ENCODE peak calls at places on chromosomes 13 and 19, in eight cellular contexts. V is A549, O is NB4, L is body of pancreas, T is ovary, Q is adrenal gland, J is IMR-90, F is gastrocnemius medialis. X is an unnamed sample.

GRCh38 chr13:39616087-39616694 is 13.2 kb upstream of the LHFPL6 start:
- DNase-seq in V (peak; percentile 54), O (peak; percentile 83), L (peak; percentile 54), T (peak; percentile 29), Q (peak; percentile 55), J (peak; percentile 68), F (peak; percentile 22), X (peak; percentile 72)

GRCh38 chr19:55590621-55591020 is 8.7 kb downstream of the FIZ1 start:
- DNase-seq in V (peak; percentile 56), O (peak; percentile 25), L (no peak), T (no peak), Q (no peak), J (no peak), F (no peak), X (peak; percentile 68)

GRCh38 chr13:44277459-44277858 is 96.2 kb upstream of the SERP2 start:
- DNase-seq in V (no peak), O (no peak), L (no peak), T (no peak), Q (no peak), J (no peak), F (no peak), X (no peak)

GRCh38 chr13:105774739-105775460 is 760.6 kb downstream of the EFNB2 start:
- DNase-seq in V (peak; percentile 58), O (no peak), L (peak; percentile 24), T (no peak), Q (no peak), J (peak; percentile 2), F (no peak), X (no peak)

GRCh38 chr13:67763984-67764383 is 533.8 kb upstream of the PCDH9 start:
- DNase-seq in V (no peak), O (no peak), L (no peak), T (no peak), Q (no peak), J (no peak), F (no peak), X (no peak)

GRCh38 chr13:20828540-20829364 is 55.0 kb upstream of the EEF1AKMT1 start:
- DNase-seq in V (peak; percentile 40), O (peak; percentile 65), L (peak; percentile 23), T (no peak), Q (peak; percentile 32), J (peak; percentile 64), F (no peak), X (peak; percentile 79)

GRCh38 chr13:108283110-108283509 is 13.6 kb downstream of the TNFSF13B start:
- DNase-seq in V (no peak), O (no peak), L (no peak), T (no peak), Q (no peak), J (peak; percentile 17), F (no peak), X (no peak)

GRCh38 chr13:113848020-113848419 is 15.9 kb downstream of the GAS6 start:
- DNase-seq in V (no peak), O (no peak), L (peak; percentile 0), T (peak; percentile 3), Q (no peak), J (no peak), F (no peak), X (no peak)

GRCh38 chr19:52398091-52398461 is 427 bp downstream of the ZNF528 start:
- DNase-seq in V (no peak), O (no peak), L (peak; percentile 2), T (peak; percentile 8), Q (peak; percentile 26), J (peak; percentile 1), F (no peak), X (peak; percentile 29)

GRCh38 chr19:58154287-58154678 is 3.7 kb upstream of the ZNF329 start:
- DNase-seq in V (no peak), O (peak; percentile 2), L (peak; percentile 42), T (peak; percentile 53), Q (peak; percentile 69), J (peak; percentile 24), F (no peak), X (peak; percentile 30)

GRCh38 chr13:75771818-75772217 is 135.7 kb downstream of the LMO7 start:
- DNase-seq in V (peak; percentile 61), O (no peak), L (no peak), T (no peak), Q (no peak), J (peak; percentile 91), F (no peak), X (no peak)

GRCh38 chr13:19742651-19743050 is 40.1 kb downstream of the PSPC1 start:
- DNase-seq in V (no peak), O (no peak), L (no peak), T (no peak), Q (no peak), J (no peak), F (no peak), X (no peak)

GRCh38 chr13:35764359-35765015 is 288.0 kb upstream of the MAB21L1 start:
- DNase-seq in V (no peak), O (no peak), L (no peak), T (no peak), Q (no peak), J (no peak), F (no peak), X (no peak)

GRCh38 chr13:66312312-66313087 is 917.6 kb downstream of the PCDH9 start:
- DNase-seq in V (peak; percentile 91), O (no peak), L (peak; percentile 47), T (no peak), Q (peak; percentile 1), J (peak; percentile 80), F (peak; percentile 14), X (no peak)

GRCh38 chr13:58340895-58341294 is 709.4 kb downstream of the PCDH17 start:
- DNase-seq in V (no peak), O (no peak), L (no peak), T (no peak), Q (no peak), J (no peak), F (no peak), X (no peak)

GRCh38 chr13:52846567-52847321 is 1.7 kb downstream of the PCDH8 start:
- DNase-seq in V (no peak), O (no peak), L (peak; percentile 68), T (no peak), Q (peak; percentile 64), J (peak; percentile 2), F (no peak), X (peak; percentile 68)

DNA sequence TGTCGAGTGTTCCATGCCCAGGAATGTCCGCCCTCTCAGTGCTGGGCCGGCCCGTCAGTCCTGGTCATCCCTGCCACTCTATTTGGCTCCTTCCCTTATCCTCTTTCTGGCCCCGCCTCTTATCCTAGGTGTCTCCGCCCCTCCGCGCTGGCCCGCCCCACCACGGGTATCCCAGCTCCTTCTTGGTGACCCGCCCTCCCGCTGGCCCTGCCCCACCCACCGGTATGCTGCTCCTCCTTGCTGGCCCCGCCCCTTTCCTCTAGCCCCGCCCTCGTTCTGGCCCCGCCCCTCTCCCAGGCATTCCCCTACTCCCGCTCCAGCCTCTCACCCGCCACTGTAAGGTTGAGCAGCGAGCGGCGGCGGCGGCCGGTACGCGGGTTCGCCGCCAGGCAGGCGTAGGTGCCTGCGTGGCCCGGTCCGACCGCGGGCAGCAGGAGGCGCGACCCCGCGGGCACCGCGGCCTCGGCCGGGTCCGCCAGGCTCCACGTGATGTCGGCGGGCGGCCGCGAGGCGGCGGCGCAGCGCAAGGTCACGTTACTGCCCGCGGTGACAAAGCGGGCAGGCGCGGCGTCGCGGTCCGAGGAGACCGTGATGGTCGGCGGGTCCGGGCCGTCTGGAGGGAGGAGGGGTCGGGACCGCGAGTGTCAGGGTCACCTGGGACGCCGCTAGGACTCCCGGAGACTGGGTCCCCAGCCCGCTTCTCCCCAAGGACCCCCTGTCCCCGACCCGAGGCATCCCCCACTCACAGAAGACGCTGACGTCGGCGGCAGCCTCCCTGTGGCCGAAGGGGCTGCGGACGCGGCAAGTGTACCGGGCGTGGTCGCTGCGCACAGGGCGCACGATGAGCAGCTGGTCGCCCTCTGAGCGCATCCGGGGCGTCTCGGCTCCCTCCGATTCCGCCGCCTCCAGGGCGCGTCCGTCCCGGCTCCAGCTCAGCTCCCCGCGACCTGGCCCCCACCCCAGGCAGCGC is 2.0 kb downstream of the VSIG10L start:
- DNase-seq in V (peak; percentile 99), O (peak; percentile 94), L (peak; percentile 98), T (peak; percentile 99), Q (peak; percentile 99), J (peak; percentile 95), F (peak; percentile 94), X (peak; percentile 98)
- TF ChIP-seq POLR2A in V (peak; percentile 93), O (no peak), L (no peak), T (peak; percentile 86), Q (peak; percentile 71), J (peak; percentile 79), F (peak; percentile 65), X (peak; percentile 39)

DNA sequence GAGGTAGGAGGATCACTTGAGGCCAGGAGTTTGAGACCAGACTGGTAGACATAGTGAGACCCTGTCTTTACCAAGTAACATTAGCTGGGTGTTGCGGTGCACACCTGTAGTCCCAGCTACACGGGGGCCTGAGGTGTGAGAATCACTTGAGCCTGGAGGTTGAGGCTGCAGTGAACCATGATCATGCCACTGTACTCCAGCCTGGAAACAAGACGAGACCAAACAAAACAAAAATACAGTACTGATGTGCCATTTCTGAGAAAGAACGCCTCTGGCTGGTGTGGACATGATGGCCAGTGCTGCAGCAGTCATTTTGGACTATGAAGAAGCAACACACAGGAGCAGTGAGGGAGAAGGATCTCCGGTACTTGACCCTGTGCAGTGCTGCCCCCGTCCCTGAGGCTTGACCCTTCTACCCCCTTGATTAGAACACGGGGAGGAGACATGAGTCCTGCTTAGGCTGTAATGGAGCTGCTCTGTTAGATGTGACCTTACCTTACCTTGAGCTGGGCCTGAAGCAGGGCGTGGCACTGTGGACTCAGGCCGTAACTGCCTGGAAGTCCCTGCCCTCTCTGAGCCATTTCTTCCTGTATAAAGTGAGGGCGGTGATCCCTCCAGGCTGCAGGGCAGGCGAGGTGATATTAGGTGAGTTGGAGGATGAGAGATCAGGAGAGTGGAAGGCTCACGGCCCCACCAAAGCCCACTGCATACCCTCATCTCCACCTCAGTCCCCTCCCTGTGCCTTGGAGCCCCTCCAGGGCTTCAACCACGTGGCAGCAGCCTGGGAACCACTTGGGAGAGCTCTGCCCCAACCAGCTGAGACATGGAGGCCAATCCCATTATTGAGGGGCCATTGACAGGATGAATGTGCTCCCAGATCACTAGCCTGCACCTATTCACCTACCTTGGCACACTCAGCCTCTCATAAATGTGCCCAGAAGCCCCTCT is 5.9 kb downstream of the RPL18A start:
- DNase-seq in V (peak; percentile 67), O (peak; percentile 54), L (no peak), T (no peak), Q (no peak), J (no peak), F (no peak), X (no peak)
- TF ChIP-seq POLR2A in V (no peak), O (no peak), L (no peak), T (no peak), Q (no peak), J (peak; percentile 46), F (no peak), X (peak; percentile 61)

GRCh38 chr13:110134801-110135200 is 172.2 kb downstream of the COL4A1 start:
- DNase-seq in V (no peak), O (peak; percentile 78), L (no peak), T (no peak), Q (no peak), J (no peak), F (peak; percentile 65), X (no peak)
- TF ChIP-seq POLR2A in V (no peak), O (no peak), L (no peak), T (no peak), Q (no peak), J (no peak), F (peak; percentile 61), X (no peak)

DNA sequence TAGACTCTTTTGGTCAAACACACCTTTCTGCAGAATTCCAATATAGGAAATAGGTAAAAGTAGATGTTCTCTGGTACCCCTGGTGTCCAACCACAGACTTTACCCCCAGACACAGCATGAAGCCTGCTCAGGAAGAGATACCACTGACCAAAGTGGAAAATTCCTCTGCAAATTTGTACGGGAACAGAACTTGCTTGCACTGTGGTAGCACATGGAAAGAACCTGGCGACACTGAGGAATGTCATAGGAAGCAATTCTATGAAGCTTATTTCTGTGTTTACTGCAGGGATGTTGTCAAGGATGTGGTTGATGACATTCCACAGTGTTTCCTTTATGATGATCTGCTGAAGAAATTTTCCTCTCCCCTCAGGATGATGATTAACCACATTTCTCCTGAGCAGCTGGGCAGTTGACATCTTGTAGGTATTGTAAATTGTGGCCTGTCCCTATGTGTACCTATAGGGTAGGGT is 48.9 kb upstream of the TNFSF11 start:
- DNase-seq in V (peak; percentile 4), O (no peak), L (peak; percentile 23), T (no peak), Q (no peak), J (no peak), F (no peak), X (no peak)
- TF ChIP-seq POLR2A in V (no peak), O (no peak), L (no peak), T (no peak), Q (no peak), J (no peak), F (no peak), X (no peak)

X was measured in erythroblast.